ENCODE peak calls at places on chromosomes 4 and X, in four cellular contexts. X is nephron progenitor cell; B is hippocampal formation; Z is activated T-helper 1 cell treated with anti-CD3 and anti-CD28 coated beads, Interleukin-2, amount 50 U/mL, for 16 hours. E is an unnamed sample.

GRCh38 chrX:148457279-148457678 is 43.1 kb upstream of the AFF2 start:
- DNase-seq in X (no peak), B (no peak), Z (no peak), E (no peak)

GRCh38 chrX:95841863-95842262 is 842.8 kb upstream of the DIAPH2 start:
- DNase-seq in X (no peak), B (no peak), Z (no peak), E (no peak)

GRCh38 chr4:27009539-27009938 is 148.9 kb downstream of the STIM2 start:
- DNase-seq in X (no peak), B (no peak), Z (no peak), E (no peak)

GRCh38 chr4:77418333-77418732 is 187.3 kb upstream of the CXCL13 start:
- DNase-seq in X (no peak), B (no peak), Z (no peak), E (no peak)

GRCh38 chr4:106481801-106482200 is 113.2 kb upstream of the GIMD1 start:
- DNase-seq in X (no peak), B (no peak), Z (no peak), E (no peak)

GRCh38 chr4:84915396-84915780 is 51.1 kb downstream of the WDFY3 start:
- DNase-seq in X (no peak), B (no peak), Z (no peak), E (no peak)

GRCh38 chr4:72022553-72022952 is 9.2 kb upstream of the NPFFR2 start:
- DNase-seq in X (no peak), B (no peak), Z (no peak), E (no peak)

GRCh38 chr4:168769857-168770256 is 240.2 kb downstream of the CBR4 start:
- DNase-seq in X (no peak), B (no peak), Z (no peak), E (no peak)

GRCh38 chrX:72128183-72128834 is 3.4 kb downstream of the RTL5 start:
- DNase-seq in X (no peak), B (no peak), Z (no peak), E (no peak)

GRCh38 chr4:185017964-185018772 is at the start of gene HELT:
- DNase-seq in X (no peak), B (no peak), Z (no peak), E (no peak)

GRCh38 chr4:188660796-188661195 is 521.6 kb downstream of the TRIML1 start:
- DNase-seq in X (no peak), B (peak), Z (no peak), E (no peak)

GRCh38 chrX:50877310-50877709 is 33.2 kb upstream of the BMP15 start:
- DNase-seq in X (no peak), B (peak), Z (no peak), E (no peak)

GRCh38 chr4:86927843-86928395 is 6.9 kb upstream of the AFF1 start:
- DNase-seq in X (no peak), B (no peak), Z (no peak), E (no peak)

GRCh38 chrX:71938371-71938770 is 27.7 kb downstream of the NHSL2 start:
- DNase-seq in X (no peak), B (no peak), Z (no peak), E (no peak)

GRCh38 chr4:152007108-152007507 is 246.3 kb upstream of the GATB start:
- DNase-seq in X (no peak), B (no peak), Z (no peak), E (no peak)

GRCh38 chr4:106315968-106316772 is at the start of the genes AIMP1 and TBCK:
- DNase-seq in X (peak), B (peak), Z (peak), E (peak)

GRCh38 chr4:97576955-97577354 is 566.3 kb downstream of the STPG2 start:
- DNase-seq in X (no peak), B (no peak), Z (no peak), E (no peak)

GRCh38 chr4:76624271-76624681 is 189.2 kb downstream of the SHROOM3 start:
- DNase-seq in X (no peak), B (no peak), Z (no peak), E (no peak)

GRCh38 chrX:104270916-104271512 is 16.3 kb upstream of the ESX1 start:
- DNase-seq in X (peak), B (peak), Z (no peak), E (peak)

GRCh38 chr4:54229631-54230478 is 762 bp downstream of the PDGFRA start:
- DNase-seq in X (peak), B (no peak), Z (no peak), E (peak)

GRCh38 chrX:128464091-128464490 is 411.9 kb upstream of the ACTRT1 start:
- DNase-seq in X (no peak), B (no peak), Z (no peak), E (no peak)

E was measured in NCI-H146.